ENCODE peak calls at places on chromosomes 12 and 14, in six cellular contexts. C is transverse colon, S is endothelial cell of umbilical vein, V is prostate gland, A is GM23338, T is stomach. Z is an unnamed sample. For H3K4me1, the result is how much of the 10 kb centered on the place peaks cover.

GRCh38 chr12:27523305-27523641 is 733 bp upstream of the PPFIBP1 start:
- DNase-seq in C (no peak), S (no peak), V (no peak), A (no peak), T (no peak), Z (no peak)

GRCh38 chr14:61525293-61526011 is 169.9 kb upstream of the HIF1A start:
- DNase-seq in C (peak), S (peak), V (peak), A (no peak), T (peak), Z (peak)

GRCh38 chr12:94806617-94807016 is 156.3 kb upstream of the TMCC3 start:
- DNase-seq in C (no peak), S (no peak), V (no peak), A (no peak), T (no peak), Z (no peak)

GRCh38 chr14:48914382-48914781 is 671.8 kb downstream of the RPS29 start:
- DNase-seq in C (no peak), S (no peak), V (no peak), A (no peak), T (no peak), Z (no peak)

GRCh38 chr12:51961834-51962233 is 10.3 kb downstream of the ACVR1B start:
- DNase-seq in C (peak), S (peak), V (no peak), A (no peak), T (no peak), Z (no peak)

GRCh38 chr14:67623114-67623513 is 3.4 kb downstream of the ARG2 start:
- DNase-seq in C (no peak), S (peak), V (peak), A (peak), T (no peak), Z (no peak)

GRCh38 chr12:79690606-79691298 is at the start of gene PAWR:
- DNase-seq in C (peak), S (peak), V (peak), A (peak), T (peak), Z (peak)

GRCh38 chr12:81450920-81451739 is 308.0 kb downstream of the PPFIA2 start:
- DNase-seq in C (no peak), S (peak), V (peak), A (peak), T (no peak), Z (no peak)

GRCh38 chr14:75448209-75448608 is 20.4 kb downstream of the JDP2 start:
- DNase-seq in C (no peak), S (no peak), V (no peak), A (no peak), T (no peak), Z (no peak)

GRCh38 chr14:51202914-51203665 is 37.0 kb upstream of the TMX1 start:
- DNase-seq in C (no peak), S (no peak), V (no peak), A (no peak), T (no peak), Z (peak)

GRCh38 chr12:52749827-52750226 is 27.3 kb downstream of the KRT76 start:
- DNase-seq in C (no peak), S (no peak), V (no peak), A (no peak), T (no peak), Z (no peak)

GRCh38 chr12:22626429-22626828 is 1.5 kb downstream of the ETNK1 start:
- DNase-seq in C (no peak), S (peak), V (peak), A (no peak), T (no peak), Z (no peak)

GRCh38 chr14:87170179-87170578 is 822.8 kb downstream of the GALC start:
- DNase-seq in C (no peak), S (no peak), V (no peak), A (peak), T (no peak), Z (no peak)

GRCh38 chr12:70449758-70450341 is 83.8 kb downstream of the KCNMB4 start:
- DNase-seq in C (no peak), S (no peak), V (no peak), A (no peak), T (no peak), Z (no peak)

GRCh38 chr12:113861708-113862312 is 104.3 kb downstream of the RBM19 start:
- DNase-seq in C (no peak), S (no peak), V (no peak), A (peak), T (no peak), Z (no peak)

GRCh38 chr12:116990971-116991966 is 80.5 kb downstream of the FBXW8 start:
- DNase-seq in C (no peak), S (no peak), V (peak), A (no peak), T (no peak), Z (no peak)

GRCh38 chr12:71303199-71303598 is 136.4 kb upstream of the LGR5 start:
- DNase-seq in C (no peak), S (no peak), V (no peak), A (no peak), T (no peak), Z (no peak)

GRCh38 chr14:90785876-90786450 is 30.3 kb downstream of the TTC7B start:
- DNase-seq in C (no peak), S (no peak), V (no peak), A (no peak), T (no peak), Z (no peak)

GRCh38 chr14:59126714-59127436 is 61.6 kb upstream of the DAAM1 start:
- DNase-seq in C (no peak), S (peak), V (peak), A (peak), T (no peak), Z (no peak)

GRCh38 chr12:5593998-5594397 is 162.1 kb downstream of the NTF3 start:
- DNase-seq in C (no peak), S (no peak), V (no peak), A (no peak), T (no peak), Z (no peak)

GRCh38 chr14:88029500-88029899 is 24.6 kb downstream of the GPR65 start:
- DNase-seq in C (no peak), S (no peak), V (no peak), A (no peak), T (no peak), Z (no peak)

GRCh38 chr14:64464695-64465094 is 604 bp upstream of the AKAP5 start:
- DNase-seq in C (no peak), S (no peak), V (no peak), A (peak), T (no peak), Z (no peak)

GRCh38 chr12:92233346-92234015 is 87.8 kb upstream of the BTG1 start:
- DNase-seq in C (no peak), S (no peak), V (no peak), A (no peak), T (no peak), Z (no peak)

GRCh38 chr12:685388-685787 is 22.1 kb upstream of the NINJ2 start:
- DNase-seq in C (peak), S (peak), V (no peak), A (no peak), T (no peak), Z (peak)

GRCh38 chr12:102462803-102463499 is 17.4 kb downstream of the IGF1 start:
- DNase-seq in C (no peak), S (peak), V (no peak), A (no peak), T (no peak), Z (no peak)

GRCh38 chr14:61103541-61104339 is 122.7 kb downstream of the SLC38A6 start:
- DNase-seq in C (peak), S (peak), V (no peak), A (peak), T (no peak), Z (no peak)

GRCh38 chr12:116708826-116709756 is 28.8 kb downstream of the SPRING1 start:
- DNase-seq in C (peak), S (peak), V (peak), A (peak), T (peak), Z (peak)

GRCh38 chr12:100263131-100263530 is 3.7 kb downstream of the DEPDC4 start:
- DNase-seq in C (no peak), S (no peak), V (no peak), A (no peak), T (no peak), Z (no peak)

GRCh38 chr14:95514131-95515079 is 2.0 kb downstream of the SYNE3 start:
- DNase-seq in C (no peak), S (no peak), V (no peak), A (peak), T (no peak), Z (no peak)

GRCh38 chr14:52936437-52936836 is 14.4 kb downstream of the FERMT2 start:
- DNase-seq in C (no peak), S (no peak), V (no peak), A (no peak), T (no peak), Z (no peak)

GRCh38 chr14:99267871-99268775 is 3.9 kb downstream of the BCL11B start:
- DNase-seq in C (no peak), S (no peak), V (no peak), A (no peak), T (no peak), Z (no peak)

GRCh38 chr14:99263564-99264330 is 8.2 kb downstream of the BCL11B start:
- DNase-seq in C (no peak), S (no peak), V (no peak), A (no peak), T (no peak), Z (no peak)

GRCh38 chr14:99264691-99265090 is 7.3 kb downstream of the BCL11B start:
- DNase-seq in C (no peak), S (no peak), V (no peak), A (no peak), T (no peak), Z (peak)

GRCh38 chr14:99266181-99267178 is 5.5 kb downstream of the BCL11B start:
- DNase-seq in C (peak), S (peak), V (peak), A (peak), T (peak), Z (peak)

DNA sequence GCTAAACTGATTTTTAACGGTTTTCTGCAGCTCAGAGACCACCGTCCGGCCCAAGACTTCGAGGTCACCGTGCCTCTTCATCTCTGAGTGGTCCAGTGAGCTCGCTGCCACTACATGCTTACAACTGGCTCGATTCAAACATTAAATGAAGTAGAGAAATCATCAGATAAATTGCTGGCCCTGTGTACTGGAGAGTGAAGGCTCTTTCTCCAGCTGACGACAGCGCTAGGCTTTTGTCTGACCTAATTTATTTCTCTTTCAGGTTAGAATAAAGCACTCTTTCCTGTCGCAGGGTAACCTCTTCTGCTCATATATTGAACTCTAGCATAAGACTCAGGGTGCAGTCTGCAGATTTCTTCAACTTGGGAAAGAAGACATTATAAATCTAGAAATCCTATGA is 6.4 kb downstream of the BCL11B start:
- DNase-seq in C (no peak), S (no peak), V (no peak), A (no peak), T (no peak), Z (no peak)
- H3K4me1 ChIP-seq in C (under half), S (under half), V (under half), A (half or more), T (under half), Z (under half)

GRCh38 chr12:124804011-124804621 is 59.5 kb downstream of the SCARB1 start:
- DNase-seq in C (no peak), S (peak), V (peak), A (peak), T (peak), Z (no peak)

GRCh38 chr12:124805876-124806668 is 57.6 kb downstream of the SCARB1 start:
- DNase-seq in C (no peak), S (no peak), V (no peak), A (no peak), T (no peak), Z (no peak)

GRCh38 chr12:124808276-124808675 is 55.4 kb downstream of the SCARB1 start:
- DNase-seq in C (no peak), S (no peak), V (no peak), A (no peak), T (no peak), Z (no peak)

GRCh38 chr12:124802361-124802760 is 61.3 kb downstream of the SCARB1 start:
- DNase-seq in C (no peak), S (no peak), V (no peak), A (no peak), T (no peak), Z (no peak)

DNA sequence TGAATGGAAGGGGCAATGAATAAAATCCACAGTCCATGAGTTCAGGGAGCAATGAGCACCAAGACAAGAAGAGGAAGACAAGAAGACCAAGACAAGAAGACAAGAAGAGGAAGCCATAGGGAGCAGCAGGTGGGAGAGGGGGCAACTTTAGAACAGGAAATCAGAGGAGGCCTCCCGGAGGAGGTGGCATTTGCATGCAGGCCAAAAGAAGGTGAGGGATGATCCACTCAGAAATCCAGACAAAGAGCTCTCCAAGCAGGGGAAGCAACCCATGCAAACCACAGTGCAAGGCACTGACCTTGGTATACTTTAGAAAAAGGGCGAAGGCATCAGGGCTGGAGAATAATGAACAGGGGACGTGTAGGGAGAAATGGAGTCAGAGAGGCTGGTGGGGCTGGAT is 58.6 kb downstream of the SCARB1 start:
- DNase-seq in C (no peak), S (no peak), V (no peak), A (no peak), T (no peak), Z (no peak)
- H3K27ac ChIP-seq in C (no peak), S (no peak), V (no peak), A (no peak), T (no peak), Z (no peak)

GRCh38 chr14:37270629-37271028 is 72.9 kb downstream of the MIPOL1 start:
- DNase-seq in C (no peak), S (peak), V (no peak), A (no peak), T (no peak), Z (no peak)
- TF ChIP-seq POLR2AphosphoS5 in C (no peak), S (no peak), V (no peak), A (no peak), T (no peak), Z (no peak)

DNA sequence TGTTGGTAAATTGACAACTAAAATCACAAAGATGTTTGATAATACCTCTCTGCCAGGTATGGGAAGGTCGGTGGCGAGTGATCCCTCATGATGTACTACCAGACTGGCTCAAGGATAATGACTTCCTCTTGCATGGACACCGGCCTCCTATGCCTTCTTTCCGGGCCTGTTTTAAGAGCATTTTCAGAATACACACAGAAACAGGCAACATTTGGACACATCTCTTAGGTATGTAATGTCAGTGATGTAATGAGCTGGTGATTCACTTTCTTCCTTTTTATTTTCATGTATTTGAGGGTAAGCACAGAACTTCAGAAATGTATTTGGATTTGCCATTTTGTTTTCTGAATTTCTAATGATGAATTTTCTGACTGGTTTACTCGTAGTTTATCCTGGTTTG is 42.6 kb upstream of the LRTM2 start:
- DNase-seq in C (no peak), S (no peak), V (no peak), A (no peak), T (no peak), Z (no peak)
- H3K4me1 ChIP-seq in C (under half), S (under half), V (under half), A (under half), T (half or more), Z (under half)

GRCh38 chr12:118058881-118059644 is 1.9 kb downstream of the WSB2 start:
- DNase-seq in C (no peak), S (peak), V (no peak), A (no peak), T (no peak), Z (no peak)

GRCh38 chr12:118059645-118060275 is 1.2 kb downstream of the WSB2 start:
- DNase-seq in C (no peak), S (peak), V (no peak), A (peak), T (no peak), Z (no peak)

GRCh38 chr12:118060301-118061010 is 523 bp downstream of the WSB2 start:
- DNase-seq in C (peak), S (peak), V (peak), A (peak), T (peak), Z (peak)

GRCh38 chr12:118061876-118062791 is 1.2 kb upstream of the WSB2 start:
- DNase-seq in C (peak), S (peak), V (peak), A (peak), T (peak), Z (peak)

GRCh38 chr12:118061011-118061875 is at the start of gene WSB2:
- DNase-seq in C (peak), S (peak), V (peak), A (peak), T (peak), Z (peak)
- H3K27ac ChIP-seq in C (peak), S (peak), V (peak), A (peak), T (peak), Z (peak)